ENCODE peak calls at places on chromosomes 12 and 14, in six cellular contexts. N, C, O, X, Y and Q are unnamed samples.

GRCh38 chr14:52131640-52132320 is 62.9 kb upstream of the NID2 start:
- DNase-seq in N (peak; percentile 69), C (peak; percentile 96), O (peak; percentile 80), X (peak; percentile 97), Y (peak; percentile 93), Q (peak; percentile 80)

GRCh38 chr12:91434081-91434480 is 251.5 kb upstream of the DCN start:
- DNase-seq in N (no peak), C (no peak), O (no peak), X (no peak), Y (no peak), Q (peak; percentile 23)

GRCh38 chr14:55129086-55129427 is at the start of gene LGALS3:
- DNase-seq in N (peak; percentile 37), C (peak; percentile 88), O (no peak), X (peak; percentile 97), Y (peak; percentile 78), Q (no peak)

GRCh38 chr12:52633383-52633782 is 15.0 kb upstream of the KRT73 start:
- DNase-seq in N (no peak), C (no peak), O (no peak), X (no peak), Y (no peak), Q (no peak)

GRCh38 chr12:84964048-84964447 is 51.4 kb upstream of the SLC6A15 start:
- DNase-seq in N (no peak), C (no peak), O (no peak), X (no peak), Y (peak; percentile 22), Q (no peak)

GRCh38 chr14:68941820-68942219 is 37.3 kb downstream of the ACTN1 start:
- DNase-seq in N (no peak), C (peak; percentile 94), O (peak; percentile 88), X (peak; percentile 89), Y (peak; percentile 92), Q (no peak)

GRCh38 chr12:43586646-43587245 is 34.7 kb upstream of the ADAMTS20 start:
- DNase-seq in N (no peak), C (peak; percentile 1), O (no peak), X (no peak), Y (no peak), Q (no peak)

GRCh38 chr12:50949801-50950302 is 2.5 kb upstream of the HIGD1C start:
- DNase-seq in N (no peak), C (no peak), O (no peak), X (no peak), Y (no peak), Q (no peak)

GRCh38 chr12:109723311-109723791 is 9.7 kb downstream of the FAM222A start:
- DNase-seq in N (no peak), C (no peak), O (no peak), X (peak; percentile 85), Y (no peak), Q (no peak)

GRCh38 chr14:58796201-58796600 is 158.4 kb downstream of the DACT1 start:
- DNase-seq in N (no peak), C (no peak), O (no peak), X (no peak), Y (no peak), Q (no peak)

GRCh38 chr14:57352771-57353170 is 37.6 kb upstream of the NAA30 start:
- DNase-seq in N (no peak), C (peak; percentile 9), O (no peak), X (no peak), Y (no peak), Q (no peak)

GRCh38 chr12:52667509-52667908 is 12.7 kb downstream of the KRT1 start:
- DNase-seq in N (no peak), C (no peak), O (no peak), X (no peak), Y (peak; percentile 47), Q (peak; percentile 52)

GRCh38 chr12:48004039-48004940 is at the start of gene COL2A1:
- DNase-seq in N (peak; percentile 96), C (peak; percentile 60), O (no peak), X (peak; percentile 90), Y (peak; percentile 81), Q (no peak)

GRCh38 chr14:77622562-77622961 is 6.1 kb upstream of the SPTLC2 start:
- DNase-seq in N (no peak), C (no peak), O (no peak), X (no peak), Y (no peak), Q (no peak)

GRCh38 chr14:24311837-24312615 is 724 bp downstream of the LTB4R start:
- DNase-seq in N (no peak), C (peak; percentile 68), O (no peak), X (peak; percentile 77), Y (no peak), Q (no peak)

GRCh38 chr12:132043770-132044467 is 94.2 kb downstream of the EP400 start:
- DNase-seq in N (no peak), C (no peak), O (no peak), X (no peak), Y (no peak), Q (no peak)

GRCh38 chr12:29990971-29991370 is 207.2 kb upstream of the TMTC1 start:
- DNase-seq in N (no peak), C (peak; percentile 5), O (no peak), X (no peak), Y (no peak), Q (no peak)

GRCh38 chr14:21267431-21267845 is 1.8 kb downstream of the HNRNPC start:
- DNase-seq in N (no peak), C (peak; percentile 47), O (no peak), X (no peak), Y (no peak), Q (peak; percentile 85)

GRCh38 chr14:55097894-55098560 is 31.0 kb upstream of the LGALS3 start:
- DNase-seq in N (no peak), C (peak; percentile 21), O (no peak), X (no peak), Y (no peak), Q (no peak)

GRCh38 chr12:87127272-87127671 is 871.1 kb upstream of the MGAT4C start:
- DNase-seq in N (no peak), C (peak; percentile 80), O (no peak), X (peak; percentile 63), Y (no peak), Q (no peak)

GRCh38 chr14:67964391-67964812 is 144.8 kb downstream of the RAD51B start:
- DNase-seq in N (no peak), C (peak; percentile 66), O (no peak), X (peak; percentile 29), Y (no peak), Q (no peak)

GRCh38 chr12:42299392-42300308 is 26.2 kb downstream of the ZCRB1 start:
- DNase-seq in N (no peak), C (peak; percentile 57), O (no peak), X (no peak), Y (no peak), Q (peak; percentile 62)

GRCh38 chr14:67207810-67208209 is 18.6 kb downstream of the GARIN2 start:
- DNase-seq in N (no peak), C (no peak), O (no peak), X (no peak), Y (no peak), Q (no peak)

GRCh38 chr12:989751-990278 is 1.2 kb upstream of the ERC1 start:
- DNase-seq in N (peak; percentile 21), C (peak; percentile 88), O (peak; percentile 66), X (peak; percentile 96), Y (no peak), Q (peak; percentile 48)

GRCh38 chr12:115691123-115691522 is 586.4 kb downstream of the MED13L start:
- DNase-seq in N (no peak), C (no peak), O (no peak), X (no peak), Y (no peak), Q (no peak)

GRCh38 chr12:111454311-111454710 is 48.6 kb downstream of the SH2B3 start:
- DNase-seq in N (no peak), C (no peak), O (no peak), X (peak; percentile 27), Y (no peak), Q (no peak)

GRCh38 chr14:100387450-100387849 is 64.3 kb downstream of the SLC25A47 start:
- DNase-seq in N (no peak), C (no peak), O (no peak), X (no peak), Y (no peak), Q (no peak)

DNA sequence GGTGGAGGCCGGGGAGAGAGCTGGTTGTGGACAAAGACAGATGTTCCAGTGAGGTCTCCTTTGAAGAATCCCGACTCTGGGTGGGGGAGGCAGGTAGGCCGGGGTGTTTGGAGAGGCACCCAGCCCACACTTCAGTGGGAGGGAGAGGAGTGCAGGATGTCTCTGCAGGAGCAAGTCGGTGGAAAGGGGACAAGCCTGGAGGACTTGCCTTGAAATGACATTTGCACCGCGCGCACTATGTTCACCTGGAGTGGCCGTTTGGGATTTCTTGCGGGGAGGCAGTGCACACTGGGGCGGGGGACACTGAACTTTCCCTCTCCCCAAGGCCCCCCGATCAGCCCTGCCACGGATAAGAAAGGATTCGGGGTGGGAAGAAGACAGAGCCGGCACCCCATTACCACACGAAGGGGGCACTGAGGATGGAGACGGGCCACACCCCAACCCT is 1.0 kb downstream of the PITPNM2 start:
- DNase-seq in N (no peak), C (no peak), O (no peak), X (no peak), Y (peak; percentile 17), Q (no peak)
- H2AFZ ChIP-seq in N (peak overlapping the region; percentile 94), C (peak overlapping the region; percentile 61), O (no peak overlapping the region), X (peak overlapping the region; percentile 76), Y (peak overlapping the region; percentile 88), Q (no peak overlapping the region)

DNA sequence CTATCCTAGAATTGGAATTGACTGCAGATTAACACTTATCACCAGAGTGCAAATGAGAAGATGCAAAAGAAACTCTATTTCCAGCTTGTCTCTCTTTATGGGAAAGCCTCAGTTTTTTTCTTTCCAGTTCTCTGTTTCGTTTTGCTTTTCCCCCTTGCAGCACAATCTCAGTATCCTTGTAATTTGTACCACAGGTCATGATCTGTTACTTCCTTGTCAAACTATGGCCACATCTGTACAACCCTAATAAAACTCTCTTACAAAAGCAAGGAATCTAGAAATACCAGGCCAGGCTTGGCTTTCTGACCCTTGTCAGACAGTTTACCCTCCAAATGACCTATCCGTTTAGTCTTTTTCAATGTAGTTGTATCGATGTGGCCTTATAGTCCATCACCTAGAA is 33.9 kb downstream of the MYBPC1 start:
- DNase-seq in N (no peak), C (no peak), O (no peak), X (no peak), Y (no peak), Q (no peak)
- H2AFZ ChIP-seq in N (no peak overlapping the region), C (no peak overlapping the region), O (no peak overlapping the region), X (no peak overlapping the region), Y (peak overlapping the region; percentile 28), Q (no peak overlapping the region)

GRCh38 chr14:22780941-22781605 is 14.6 kb downstream of the OXA1L start:
- DNase-seq in N (no peak), C (no peak), O (no peak), X (no peak), Y (no peak), Q (no peak)
- H2AFZ ChIP-seq in N (peak overlapping the region; percentile 72), C (no peak overlapping the region), O (no peak overlapping the region), X (peak overlapping the region; percentile 16), Y (no peak overlapping the region), Q (no peak overlapping the region)

DNA sequence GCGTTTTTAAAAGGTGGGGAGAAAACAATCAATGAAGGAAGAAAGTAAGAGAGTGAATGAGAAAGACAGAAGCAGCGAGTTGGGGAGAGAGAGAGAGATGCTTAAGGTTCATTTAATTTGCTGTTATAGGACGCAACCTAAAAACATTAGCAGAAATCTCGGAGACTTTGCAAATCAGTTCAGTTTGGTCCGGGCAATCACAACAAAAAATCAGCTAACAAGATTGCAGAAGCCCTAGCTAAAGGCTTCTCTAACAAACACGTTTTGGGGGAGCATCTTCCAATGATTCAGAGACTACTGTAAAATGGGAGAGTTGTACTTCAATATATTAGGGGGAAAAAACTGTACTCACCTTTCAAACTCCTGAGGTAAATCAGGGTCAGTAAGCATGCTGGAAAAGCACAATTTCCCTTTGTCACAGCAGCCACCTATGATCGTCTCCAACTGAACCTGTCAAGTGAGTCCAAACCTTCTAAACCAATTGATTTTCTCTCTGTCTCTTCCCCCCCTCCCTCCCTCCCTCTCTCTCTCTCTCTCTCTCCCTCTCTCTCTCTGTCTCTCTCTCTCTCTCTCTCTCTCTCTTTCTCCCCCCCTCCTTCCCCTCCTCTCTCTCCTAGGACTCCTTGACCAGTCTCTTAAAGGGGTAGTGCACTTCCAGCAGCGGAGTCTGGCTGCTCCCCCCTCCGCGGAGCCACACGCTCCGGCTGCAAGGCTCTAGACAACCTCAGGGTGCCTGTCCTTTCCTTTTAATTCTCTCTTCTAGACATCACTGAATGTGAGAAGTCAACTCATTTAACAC is at the start of gene SOX5:
- DNase-seq in N (peak; percentile 73), C (peak; percentile 0), O (peak; percentile 75), X (peak; percentile 8), Y (peak; percentile 63), Q (no peak)
- H2AFZ ChIP-seq in N (peak within 1 kb of the TSS; percentile 66), C (peak within 1 kb of the TSS; percentile 14), O (peak within 1 kb of the TSS; percentile 84), X (peak within 1 kb of the TSS; percentile 32), Y (peak within 1 kb of the TSS; percentile 88), Q (no peak within 1 kb of the TSS)